ENCODE peak calls at places on chromosome 2, in four cellular contexts. One of them, this sample, is unnamed.

GRCh38 chr2:28164280-28164801 is 228.3 kb upstream of the FOSL2 start:
- DNase-seq in iris pigment epithelial cell: peak; percentile 47
- DNase-seq in suprapubic skin: no peak
- DNase-seq in activated naive CD8-positive, alpha-beta T cell treated with anti-CD3 and anti-CD28 coated beads, Interleukin-2, amount 10 ng/mL, durations not matched to agents 7 days and 5 days: no peak
- DNase-seq in this sample: no peak

GRCh38 chr2:124993809-124994208 is 968.7 kb downstream of the CNTNAP5 start:
- DNase-seq in iris pigment epithelial cell: no peak
- DNase-seq in suprapubic skin: no peak
- DNase-seq in activated naive CD8-positive, alpha-beta T cell treated with anti-CD3 and anti-CD28 coated beads, Interleukin-2, amount 10 ng/mL, durations not matched to agents 7 days and 5 days: no peak
- DNase-seq in this sample: no peak

GRCh38 chr2:229098810-229099209 is 172.3 kb downstream of the PID1 start:
- DNase-seq in iris pigment epithelial cell: no peak
- DNase-seq in suprapubic skin: no peak
- DNase-seq in activated naive CD8-positive, alpha-beta T cell treated with anti-CD3 and anti-CD28 coated beads, Interleukin-2, amount 10 ng/mL, durations not matched to agents 7 days and 5 days: no peak
- DNase-seq in this sample: no peak

GRCh38 chr2:240295256-240296103 is 140.0 kb upstream of the GPC1 start:
- DNase-seq in iris pigment epithelial cell: no peak
- DNase-seq in suprapubic skin: no peak
- DNase-seq in activated naive CD8-positive, alpha-beta T cell treated with anti-CD3 and anti-CD28 coated beads, Interleukin-2, amount 10 ng/mL, durations not matched to agents 7 days and 5 days: no peak
- DNase-seq in this sample: no peak

GRCh38 chr2:181789827-181790448 is 101.6 kb upstream of the ITPRID2 start:
- DNase-seq in iris pigment epithelial cell: no peak
- DNase-seq in suprapubic skin: no peak
- DNase-seq in activated naive CD8-positive, alpha-beta T cell treated with anti-CD3 and anti-CD28 coated beads, Interleukin-2, amount 10 ng/mL, durations not matched to agents 7 days and 5 days: no peak
- DNase-seq in this sample: no peak

GRCh38 chr2:64263315-64263714 is 119.1 kb upstream of the PELI1 start:
- DNase-seq in iris pigment epithelial cell: peak; percentile 92
- DNase-seq in suprapubic skin: no peak
- DNase-seq in activated naive CD8-positive, alpha-beta T cell treated with anti-CD3 and anti-CD28 coated beads, Interleukin-2, amount 10 ng/mL, durations not matched to agents 7 days and 5 days: no peak
- DNase-seq in this sample: no peak

GRCh38 chr2:220512419-220512818 is 885.0 kb downstream of the SLC4A3 start:
- DNase-seq in iris pigment epithelial cell: peak; percentile 80
- DNase-seq in suprapubic skin: no peak
- DNase-seq in activated naive CD8-positive, alpha-beta T cell treated with anti-CD3 and anti-CD28 coated beads, Interleukin-2, amount 10 ng/mL, durations not matched to agents 7 days and 5 days: no peak
- DNase-seq in this sample: peak; percentile 76

GRCh38 chr2:217527586-217528202 is 475.1 kb downstream of the TNS1 start:
- DNase-seq in iris pigment epithelial cell: no peak
- DNase-seq in suprapubic skin: no peak
- DNase-seq in activated naive CD8-positive, alpha-beta T cell treated with anti-CD3 and anti-CD28 coated beads, Interleukin-2, amount 10 ng/mL, durations not matched to agents 7 days and 5 days: no peak
- DNase-seq in this sample: peak; percentile 62

GRCh38 chr2:16890081-16890480 is 224.4 kb upstream of the CYRIA start:
- DNase-seq in iris pigment epithelial cell: no peak
- DNase-seq in suprapubic skin: no peak
- DNase-seq in activated naive CD8-positive, alpha-beta T cell treated with anti-CD3 and anti-CD28 coated beads, Interleukin-2, amount 10 ng/mL, durations not matched to agents 7 days and 5 days: no peak
- DNase-seq in this sample: peak; percentile 5

GRCh38 chr2:68911246-68911645 is 40.0 kb upstream of the BMP10 start:
- DNase-seq in iris pigment epithelial cell: no peak
- DNase-seq in suprapubic skin: no peak
- DNase-seq in activated naive CD8-positive, alpha-beta T cell treated with anti-CD3 and anti-CD28 coated beads, Interleukin-2, amount 10 ng/mL, durations not matched to agents 7 days and 5 days: no peak
- DNase-seq in this sample: no peak

GRCh38 chr2:108573070-108573469 is 38.8 kb downstream of the LIMS1 start:
- DNase-seq in iris pigment epithelial cell: peak; percentile 83
- DNase-seq in suprapubic skin: no peak
- DNase-seq in activated naive CD8-positive, alpha-beta T cell treated with anti-CD3 and anti-CD28 coated beads, Interleukin-2, amount 10 ng/mL, durations not matched to agents 7 days and 5 days: no peak
- DNase-seq in this sample: no peak

GRCh38 chr2:233853353-233853752 is 982 bp downstream of the HJURP start:
- DNase-seq in iris pigment epithelial cell: no peak
- DNase-seq in suprapubic skin: no peak
- DNase-seq in activated naive CD8-positive, alpha-beta T cell treated with anti-CD3 and anti-CD28 coated beads, Interleukin-2, amount 10 ng/mL, durations not matched to agents 7 days and 5 days: no peak
- DNase-seq in this sample: no peak

This sample was measured in NCI-H226.